ENCODE peak calls at places on chromosomes 7 and 10, in nine cellular contexts. O is AG08396, U is sciatic nerve, Y is NCI-H2029, L is M059J, W is MV-4-11, J is NCI-H2171 treated with DMSO at 0.1 percent for 48 hours, E is activated B cell treated with CpG ODN at 0.5 μM for 24 hours, B is skeletal muscle cell. S is an unnamed sample.

GRCh38 chr7:79317728-79318127 is 135.7 kb downstream of the MAGI2 start:
- DNase-seq in U (no peak), L (peak; percentile 93), Y (peak; percentile 29), W (no peak), B (peak; percentile 76), E (no peak), J (no peak), O (peak; percentile 62), S (no peak)

GRCh38 chr7:2082357-2083038 is 150.2 kb downstream of the MAD1L1 start:
- DNase-seq in Y (no peak), U (no peak), B (peak; percentile 66), W (no peak), L (no peak), J (no peak), O (peak; percentile 97), E (no peak), S (no peak)

GRCh38 chr7:5423844-5424688 is 432 bp upstream of the TNRC18 start:
- DNase-seq in U (peak; percentile 96), J (peak; percentile 99), E (peak; percentile 40), Y (peak; percentile 98), W (peak; percentile 89), B (peak; percentile 97), O (peak; percentile 97), L (peak; percentile 99), S (peak; percentile 99)

GRCh38 chr7:133936074-133936473 is 191.1 kb upstream of the LRGUK start:
- DNase-seq in U (no peak), Y (no peak), J (no peak), W (no peak), E (no peak), B (no peak), L (peak; percentile 77), O (peak; percentile 14), S (no peak)

GRCh38 chr10:93897070-93897797 is 3.5 kb downstream of the SLC35G1 start:
- DNase-seq in J (no peak), B (no peak), L (no peak), O (no peak), U (no peak), W (no peak), Y (no peak), E (no peak), S (no peak)

GRCh38 chr10:91340613-91341362 is 69.4 kb upstream of the HECTD2 start:
- DNase-seq in L (peak; percentile 96), W (peak; percentile 86), Y (no peak), B (peak; percentile 83), O (peak; percentile 52), J (peak; percentile 60), E (no peak), U (no peak), S (no peak)

GRCh38 chr10:5497948-5498730 is 1.2 kb downstream of the CALML5 start:
- DNase-seq in B (no peak), U (peak; percentile 47), L (no peak), J (no peak), Y (no peak), E (no peak), O (no peak), W (no peak), S (no peak)

GRCh38 chr10:69239816-69240434 is 19.8 kb downstream of the HKDC1 start:
- DNase-seq in L (peak; percentile 62), U (no peak), O (peak; percentile 35), J (no peak), W (peak; percentile 51), Y (no peak), E (no peak), B (no peak), S (no peak)

GRCh38 chr10:32347363-32347735 is 391 bp upstream of the EPC1 start:
- DNase-seq in W (no peak), E (no peak), O (no peak), L (no peak), Y (no peak), B (no peak), U (no peak), J (no peak), S (no peak)

GRCh38 chr7:85150624-85151023 is 36.2 kb downstream of the SEMA3D start:
- DNase-seq in O (no peak), U (no peak), L (no peak), E (no peak), J (no peak), W (no peak), B (no peak), Y (no peak), S (no peak)

GRCh38 chr10:103612462-103613365 is 119.2 kb downstream of the NEURL1 start:
- DNase-seq in J (no peak), Y (no peak), E (no peak), L (no peak), O (peak; percentile 91), W (peak; percentile 10), U (no peak), B (peak; percentile 45), S (no peak)

GRCh38 chr7:150450491-150450992 is at the start of gene GIMAP8:
- DNase-seq in W (peak; percentile 73), J (no peak), U (peak; percentile 68), O (no peak), Y (no peak), L (no peak), B (no peak), E (no peak), S (no peak)

GRCh38 chr10:104256335-104257080 is 1.8 kb downstream of the GSTO1 start:
- DNase-seq in L (peak; percentile 24), J (peak; percentile 6), U (no peak), B (no peak), Y (no peak), W (no peak), O (no peak), E (no peak), S (no peak)

GRCh38 chr7:138918756-138919155 is 62.4 kb downstream of the KIAA1549 start:
- DNase-seq in U (no peak), L (no peak), E (no peak), B (no peak), J (no peak), Y (no peak), W (no peak), O (no peak), S (no peak)

GRCh38 chr7:28112056-28112455 is 68.5 kb downstream of the JAZF1 start:
- DNase-seq in O (no peak), B (no peak), E (no peak), U (no peak), J (no peak), L (no peak), Y (no peak), W (no peak), S (no peak)

GRCh38 chr10:11179231-11180105 is 161.8 kb downstream of the CELF2 start:
- DNase-seq in E (no peak), O (no peak), W (no peak), L (no peak), B (no peak), Y (no peak), J (no peak), U (no peak), S (no peak)

GRCh38 chr10:125263551-125263950 is 103.2 kb upstream of the CTBP2 start:
- DNase-seq in E (no peak), W (no peak), O (peak; percentile 26), B (no peak), J (no peak), U (no peak), Y (no peak), L (peak; percentile 70), S (no peak)

GRCh38 chr7:26348987-26349809 is 57.5 kb downstream of the SNX10 start:
- DNase-seq in L (peak; percentile 39), Y (no peak), B (no peak), W (no peak), E (no peak), O (no peak), U (no peak), J (peak; percentile 51), S (peak; percentile 56)

GRCh38 chr10:17265468-17265867 is 37.4 kb downstream of the VIM start:
- DNase-seq in O (no peak), B (no peak), J (no peak), U (no peak), E (no peak), W (no peak), L (no peak), Y (no peak), S (no peak)

GRCh38 chr7:107276220-107276827 is 107.5 kb downstream of the HBP1 start:
- DNase-seq in L (no peak), U (no peak), B (no peak), Y (no peak), W (no peak), O (no peak), E (no peak), J (no peak), S (no peak)

GRCh38 chr7:129066290-129067131 is 11.6 kb upstream of the TNPO3 start:
- DNase-seq in O (peak; percentile 37), B (peak; percentile 45), E (no peak), Y (no peak), W (peak; percentile 21), U (no peak), L (peak; percentile 99), J (peak; percentile 3), S (no peak)

GRCh38 chr7:85261341-85261740 is 74.5 kb upstream of the SEMA3D start:
- DNase-seq in E (no peak), Y (no peak), J (no peak), O (no peak), W (peak; percentile 32), L (no peak), U (no peak), B (peak; percentile 6), S (no peak)

GRCh38 chr7:141715794-141716689 is 7.9 kb downstream of the WEE2 start:
- DNase-seq in Y (no peak), B (no peak), U (no peak), O (no peak), E (no peak), J (no peak), L (no peak), W (no peak), S (no peak)

GRCh38 chr7:31058122-31058521 is 6.0 kb downstream of the ADCYAP1R1 start:
- DNase-seq in U (no peak), E (no peak), Y (no peak), B (no peak), W (peak; percentile 50), J (no peak), L (peak; percentile 65), O (no peak), S (no peak)

GRCh38 chr7:69108041-69108440 is 490.2 kb upstream of the AUTS2 start:
- DNase-seq in B (no peak), J (peak; percentile 31), W (no peak), L (peak; percentile 43), E (no peak), U (no peak), Y (no peak), O (no peak), S (peak; percentile 58)

GRCh38 chr10:19767876-19768275 is 48.4 kb upstream of the PLXDC2 start:
- DNase-seq in U (no peak), O (no peak), E (no peak), W (no peak), B (no peak), Y (no peak), L (no peak), J (no peak), S (no peak)

S was measured in NCI-H2107.